ENCODE peak calls at places on chromosomes 16 and 17, in five cellular contexts. Z, N, J, P and R are unnamed samples.

GRCh38 chr16:25443994-25444393 is 186.3 kb upstream of the ZKSCAN2 start:
- DNase-seq in Z (no peak), N (no peak), J (no peak), P (no peak), R (no peak)

GRCh38 chr16:22302776-22303363 is 5.7 kb downstream of the POLR3E start:
- DNase-seq in Z (no peak), N (no peak), J (no peak), P (no peak), R (no peak)

GRCh38 chr16:11712122-11712521 is 30.5 kb downstream of the TXNDC11 start:
- DNase-seq in Z (no peak), N (no peak), J (no peak), P (no peak), R (no peak)

GRCh38 chr16:14150796-14151195 is 79.7 kb downstream of the MRTFB start:
- DNase-seq in Z (no peak), N (no peak), J (no peak), P (no peak), R (no peak)

GRCh38 chr17:59513934-59514841 is 51.2 kb upstream of the DHX40 start:
- DNase-seq in Z (peak), N (peak), J (no peak), P (peak), R (peak)

GRCh38 chr16:23857256-23857891 is 21.6 kb downstream of the PRKCB start:
- DNase-seq in Z (no peak), N (no peak), J (no peak), P (no peak), R (no peak)

GRCh38 chr17:6930754-6931153 is 65.1 kb upstream of the ALOX12 start:
- DNase-seq in Z (no peak), N (no peak), J (no peak), P (no peak), R (no peak)

GRCh38 chr16:70548936-70549335 is 25.3 kb downstream of the SF3B3 start:
- DNase-seq in Z (no peak), N (no peak), J (no peak), P (no peak), R (no peak)

GRCh38 chr17:3318336-3318735 is 20.2 kb upstream of the OR3A1 start:
- DNase-seq in Z (no peak), N (no peak), J (no peak), P (no peak), R (no peak)

GRCh38 chr17:43094129-43094834 is 30.9 kb downstream of the BRCA1 start:
- DNase-seq in Z (no peak), N (no peak), J (no peak), P (no peak), R (no peak)

GRCh38 chr16:57890752-57891111 is 80.2 kb downstream of the CNGB1 start:
- DNase-seq in Z (no peak), N (no peak), J (no peak), P (no peak), R (no peak)

GRCh38 chr16:1413684-1414531 is 596 bp downstream of the UNKL start:
- DNase-seq in Z (no peak), N (peak), J (peak), P (peak), R (peak)

GRCh38 chr16:69567031-69567680 is 1.4 kb downstream of the NFAT5 start:
- DNase-seq in Z (no peak), N (no peak), J (no peak), P (peak), R (no peak)

GRCh38 chr16:12123462-12123861 is 146.9 kb downstream of the SNX29 start:
- DNase-seq in Z (peak), N (no peak), J (no peak), P (no peak), R (no peak)

GRCh38 chr17:7854078-7854777 is 638 bp upstream of the TMEM88 start:
- DNase-seq in Z (peak), N (no peak), J (no peak), P (no peak), R (peak)

GRCh38 chr17:21686165-21687015 is 5.9 kb upstream of the KCNJ18 start:
- DNase-seq in Z (no peak), N (no peak), J (no peak), P (no peak), R (no peak)

GRCh38 chr17:15883617-15884111 is 61.3 kb upstream of the ADORA2B start:
- DNase-seq in Z (no peak), N (no peak), J (no peak), P (no peak), R (no peak)

GRCh38 chr16:10663146-10663545 is 31.6 kb downstream of the TEKT5 start:
- DNase-seq in Z (no peak), N (no peak), J (no peak), P (no peak), R (no peak)

GRCh38 chr16:20865420-20866126 is 34.6 kb downstream of the DCUN1D3 start:
- DNase-seq in Z (no peak), N (no peak), J (no peak), P (no peak), R (no peak)

GRCh38 chr17:28973414-28973813 is 22.1 kb upstream of the PHF12 start:
- DNase-seq in Z (no peak), N (no peak), J (no peak), P (no peak), R (no peak)

GRCh38 chr17:45081046-45081703 is 20.1 kb downstream of the NMT1 start:
- DNase-seq in Z (no peak), N (no peak), J (no peak), P (no peak), R (no peak)

GRCh38 chr17:16478693-16479092 is 13.3 kb downstream of the LRRC75A start:
- DNase-seq in Z (no peak), N (no peak), J (no peak), P (no peak), R (no peak)

GRCh38 chr16:4944333-4945281 is 7.7 kb upstream of the PPL start:
- DNase-seq in Z (peak), N (peak), J (no peak), P (peak), R (peak)

GRCh38 chr17:74758846-74759163 is 10.4 kb downstream of the NHERF1 start:
- DNase-seq in Z (no peak), N (no peak), J (no peak), P (no peak), R (no peak)

GRCh38 chr16:81405702-81406113 is 38.9 kb upstream of the CMIP start:
- DNase-seq in Z (peak), N (peak), J (peak), P (peak), R (peak)

GRCh38 chr17:4560837-4561241 is 462 bp upstream of the GGT6 start:
- DNase-seq in Z (peak), N (no peak), J (no peak), P (no peak), R (peak)

DNA sequence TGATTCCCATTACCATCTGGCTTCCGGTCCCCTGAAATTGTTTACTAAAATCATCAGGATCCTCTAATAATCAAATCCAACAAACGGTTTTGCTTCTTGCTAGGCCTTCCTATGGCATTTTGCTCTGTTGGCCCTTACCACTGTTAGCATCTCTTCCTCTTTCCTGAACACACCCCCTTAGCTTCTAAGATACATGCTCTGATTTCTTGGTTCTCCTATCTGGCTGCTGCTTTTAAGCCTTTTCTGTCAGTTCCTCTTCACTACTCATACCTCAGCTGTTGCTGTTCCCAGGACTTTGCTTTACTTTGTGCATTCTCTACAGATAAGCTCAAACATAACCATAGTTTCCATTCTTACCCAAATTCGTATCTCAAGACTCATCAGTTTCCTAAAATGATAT is 11.4 kb downstream of the CAPNS2 start:
- DNase-seq in Z (no peak), N (no peak), J (no peak), P (no peak), R (no peak)
- TF ChIP-seq POLR2A in Z (no peak), N (no peak), J (no peak), P (no peak), R (no peak)

DNA sequence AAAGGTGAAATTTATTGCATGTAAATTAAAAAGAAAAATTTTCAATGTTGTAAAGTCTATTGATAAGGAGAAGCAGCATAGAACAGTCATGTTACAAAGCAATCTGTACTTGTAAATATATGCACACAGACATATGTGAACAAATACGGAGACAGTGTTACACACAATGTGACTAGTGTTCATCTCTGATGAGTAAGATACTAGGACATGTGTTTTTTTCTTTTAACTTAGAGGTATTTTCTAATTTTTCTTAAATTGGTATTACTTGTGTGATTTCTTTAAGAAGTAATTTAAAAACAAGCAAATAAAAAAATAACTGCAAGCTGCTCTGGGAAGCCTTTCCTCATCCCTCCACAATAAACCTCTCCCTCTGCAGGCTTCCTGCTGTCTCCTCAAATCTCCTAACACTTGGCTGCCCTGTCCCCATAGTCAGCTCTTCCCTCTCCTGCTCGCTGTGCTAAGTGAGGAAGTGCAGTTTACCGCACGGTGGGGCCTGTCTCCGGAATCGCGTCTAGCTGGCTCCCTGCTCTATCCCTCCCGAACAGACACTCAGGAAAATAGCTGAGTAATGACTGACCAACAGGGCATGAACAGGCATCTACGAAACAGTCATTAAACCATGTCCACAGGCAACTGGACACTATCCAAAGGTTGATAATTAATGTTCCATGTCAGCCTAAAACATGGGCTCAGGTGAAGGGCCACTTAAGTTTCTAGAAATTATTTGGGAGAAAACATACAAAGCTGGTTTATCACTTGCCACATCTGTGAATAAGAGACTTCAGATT is 35.9 kb downstream of the CMTM4 start:
- DNase-seq in Z (peak), N (peak), J (no peak), P (peak), R (peak)
- TF ChIP-seq CTCF in Z (peak), N (no peak), J (no peak), P (peak), R (no peak)

DNA sequence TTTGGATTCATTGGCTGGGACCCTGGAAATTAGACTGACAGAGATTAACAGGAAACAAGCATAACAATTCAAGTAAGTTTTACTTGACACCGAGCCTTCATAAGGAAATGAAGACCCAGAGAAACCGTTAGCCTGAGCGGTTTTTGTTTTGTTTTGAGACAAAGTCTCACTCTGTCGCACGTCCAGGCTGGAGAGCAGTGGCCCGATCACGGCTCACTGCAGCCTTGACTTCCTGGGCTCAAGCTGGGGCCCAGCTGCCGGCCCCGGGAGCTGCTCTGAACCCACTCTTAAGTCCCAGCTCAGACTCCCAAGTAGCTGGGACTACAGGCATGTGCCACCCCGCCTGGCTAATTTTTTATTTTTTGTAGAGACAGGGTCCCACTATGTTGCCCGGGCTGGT is 321.3 kb downstream of the SEC14L1 start:
- DNase-seq in Z (no peak), N (no peak), J (no peak), P (no peak), R (no peak)
- TF ChIP-seq POLR2A in Z (no peak), N (no peak), J (no peak), P (no peak), R (no peak)

GRCh38 chr16:52924162-52924561 is 128.5 kb downstream of the CHD9NB start:
- DNase-seq in Z (no peak), N (no peak), J (no peak), P (no peak), R (no peak)

GRCh38 chr16:52928955-52929354 is 123.7 kb downstream of the CHD9NB start:
- DNase-seq in Z (no peak), N (no peak), J (no peak), P (no peak), R (no peak)

GRCh38 chr16:52921104-52921503 is 131.6 kb downstream of the CHD9NB start:
- DNase-seq in Z (no peak), N (no peak), J (no peak), P (no peak), R (no peak)

GRCh38 chr16:52929478-52929877 is 123.2 kb downstream of the CHD9NB start:
- DNase-seq in Z (no peak), N (no peak), J (no peak), P (no peak), R (no peak)

DNA sequence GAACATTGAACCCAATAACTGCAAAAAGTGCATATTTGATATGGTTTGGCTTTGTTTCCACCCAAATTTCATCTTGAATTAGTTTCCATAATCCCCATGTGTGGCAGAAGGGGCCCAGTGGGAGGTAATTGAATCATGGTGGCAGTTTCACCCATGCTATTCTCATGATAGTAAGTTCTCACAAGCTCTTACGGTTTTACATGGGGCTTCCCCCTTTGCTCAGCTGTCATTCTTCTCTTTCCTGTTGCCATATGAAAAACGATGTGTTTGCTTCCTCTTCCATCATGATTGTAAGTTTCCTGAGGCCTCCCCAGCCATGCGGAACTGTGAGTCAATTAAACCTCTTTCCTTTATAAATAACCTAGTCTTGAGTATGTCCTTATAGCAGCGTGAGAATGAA is 127.6 kb downstream of the CHD9NB start:
- DNase-seq in Z (no peak), N (no peak), J (no peak), P (no peak), R (no peak)
- TF ChIP-seq CTCF in Z (no peak), N (no peak), J (no peak), P (no peak), R (no peak)